ENCODE peak calls at places on chromosomes 11 and 22, in seven cellular contexts. T is tibial artery; K is WTC11; F is cardiac muscle cell; Y is CD8-positive, alpha-beta T cell; W is lower lobe of right lung; V is Peyer's patch. B is an unnamed sample.
A peak's percentile ranks its signal among the peaks of the same experiment; 100 is the strongest.

GRCh38 chr22:30822216-30823014 is 127.7 kb downstream of the OSBP2 start:
- DNase-seq in Y (no peak), F (peak; percentile 4), V (no peak), W (no peak), K (peak; percentile 46), T (peak; percentile 49), B (no peak)

GRCh38 chr11:133681901-133682300 is 149.6 kb upstream of the OPCML start:
- DNase-seq in Y (no peak), T (no peak), W (no peak), V (no peak), F (peak; percentile 76), K (peak; percentile 25), B (no peak)

GRCh38 chr11:32809313-32809712 is 14.9 kb upstream of the CCDC73 start:
- DNase-seq in W (peak; percentile 69), T (no peak), Y (peak; percentile 6), F (peak; percentile 81), V (peak; percentile 55), K (peak; percentile 80), B (no peak)

GRCh38 chr22:26553056-26553752 is 36.7 kb downstream of the TPST2 start:
- DNase-seq in V (no peak), F (no peak), Y (no peak), T (no peak), K (no peak), W (no peak), B (no peak)

GRCh38 chr11:18540207-18541009 is 13.7 kb upstream of the TSG101 start:
- DNase-seq in F (peak; percentile 27), T (no peak), V (no peak), W (no peak), Y (no peak), K (no peak), B (no peak)

GRCh38 chr22:25419247-25420113 is 145.0 kb upstream of the GRK3 start:
- DNase-seq in W (peak; percentile 72), V (no peak), K (no peak), T (no peak), Y (no peak), F (no peak), B (no peak)

GRCh38 chr11:84795698-84796097 is 831.4 kb downstream of the DLG2 start:
- DNase-seq in W (peak; percentile 36), T (no peak), V (no peak), F (no peak), Y (no peak), K (no peak), B (no peak)

GRCh38 chr22:23231471-23232093 is 51.3 kb downstream of the BCR start:
- DNase-seq in K (no peak), W (peak; percentile 57), T (no peak), Y (no peak), V (peak; percentile 14), F (no peak), B (no peak)

GRCh38 chr11:36186340-36186739 is 102.9 kb downstream of the COMMD9 start:
- DNase-seq in K (no peak), F (no peak), V (no peak), W (no peak), Y (no peak), T (no peak), B (no peak)

GRCh38 chr11:95363189-95363588 is 132.2 kb upstream of the SESN3 start:
- DNase-seq in Y (no peak), F (no peak), K (no peak), V (no peak), W (no peak), T (no peak), B (no peak)

GRCh38 chr11:86234831-86235461 is 9.6 kb upstream of the EED start:
- DNase-seq in K (no peak), W (no peak), F (no peak), V (no peak), Y (no peak), T (no peak), B (no peak)

GRCh38 chr11:68009391-68010000 is 631 bp upstream of the ALDH3B1 start:
- DNase-seq in T (no peak), V (no peak), Y (no peak), F (no peak), K (no peak), W (no peak), B (no peak)

GRCh38 chr11:43927925-43928707 is 14.3 kb upstream of the C11orf96 start:
- DNase-seq in K (no peak), Y (no peak), V (no peak), T (no peak), W (no peak), F (no peak), B (no peak)

GRCh38 chr11:117868815-117869642 is 7.4 kb downstream of the FXYD6 start:
- DNase-seq in F (no peak), V (no peak), W (no peak), T (no peak), Y (no peak), K (no peak), B (no peak)

GRCh38 chr11:2197771-2198520 is 26.3 kb upstream of the TH start:
- DNase-seq in K (no peak), T (no peak), Y (no peak), F (no peak), W (no peak), V (no peak), B (no peak)

GRCh38 chr11:36195496-36196346 is 93.5 kb downstream of the COMMD9 start:
- DNase-seq in T (no peak), Y (no peak), V (no peak), K (no peak), W (no peak), F (no peak), B (no peak)

GRCh38 chr11:70948416-70948815 is 304.0 kb downstream of the SHANK2 start:
- DNase-seq in W (no peak), K (no peak), F (no peak), T (no peak), Y (no peak), V (no peak), B (no peak)

GRCh38 chr11:15816996-15817395 is 539.4 kb downstream of the SOX6 start:
- DNase-seq in T (no peak), W (no peak), F (no peak), K (no peak), Y (no peak), V (no peak), B (no peak)

GRCh38 chr11:65445101-65445603 is 22.6 kb downstream of the NEAT1 start:
- DNase-seq in Y (no peak), F (no peak), W (no peak), T (peak; percentile 70), K (no peak), V (no peak), B (no peak)

GRCh38 chr22:41862160-41862529 is 29.2 kb downstream of the SREBF2 start:
- DNase-seq in T (no peak), K (no peak), Y (peak; percentile 10), F (no peak), W (no peak), V (no peak), B (no peak)

GRCh38 chr11:102267602-102268001 is 49.7 kb upstream of the BIRC3 start:
- DNase-seq in F (no peak), T (no peak), Y (no peak), V (no peak), K (no peak), W (no peak), B (no peak)

GRCh38 chr11:113387605-113388211 is at the start of gene ANKK1:
- DNase-seq in Y (no peak), V (no peak), T (no peak), K (peak; percentile 80), W (no peak), F (peak; percentile 35), B (no peak)
- TF ChIP-seq CTCF in Y (no peak), V (no peak), T (no peak), K (no peak), W (no peak), F (peak; percentile 40), B (no peak)

GRCh38 chr22:32411829-32412592 is at the start of gene RTCB:
- DNase-seq in F (peak; percentile 92), Y (peak; percentile 91), K (peak; percentile 87), V (peak; percentile 94), T (peak; percentile 94), W (peak; percentile 93), B (peak; percentile 93)
- TF ChIP-seq CTCF in F (no peak), Y (no peak), K (no peak), V (no peak), T (no peak), W (no peak), B (no peak)

GRCh38 chr11:116193321-116194114 is 579.3 kb downstream of the BUD13 start:
- DNase-seq in V (peak; percentile 79), F (peak; percentile 68), K (peak; percentile 74), W (peak; percentile 86), Y (no peak), T (no peak), B (no peak)
- TF ChIP-seq CTCF in V (no peak), F (peak; percentile 22), K (no peak), W (peak; percentile 22), Y (no peak), T (no peak), B (no peak)

GRCh38 chr11:98260983-98261382 is 759.8 kb upstream of the CNTN5 start:
- DNase-seq in Y (no peak), F (no peak), T (no peak), W (no peak), V (no peak), K (no peak), B (no peak)
- TF ChIP-seq CTCF in Y (no peak), F (peak; percentile 37), T (no peak), W (no peak), V (no peak), K (no peak), B (no peak)

DNA sequence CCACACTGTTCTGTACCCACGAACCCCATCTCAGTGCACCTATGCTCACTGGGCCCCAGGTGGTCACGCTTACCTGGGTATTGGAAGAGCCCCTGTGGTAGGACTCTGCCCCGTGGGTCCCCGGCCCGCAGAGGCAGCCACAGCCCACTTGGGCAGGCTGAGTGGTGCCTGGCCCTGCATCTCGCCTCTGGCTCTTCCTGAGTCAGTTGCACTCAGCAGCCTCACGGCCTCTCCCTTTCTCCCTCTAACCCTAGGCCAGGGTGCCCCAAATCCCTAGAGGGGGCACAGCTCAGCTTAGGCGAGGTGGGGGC is 9.7 kb downstream of the CRELD2 start:
- DNase-seq in T (no peak), Y (no peak), F (no peak), K (no peak), V (no peak), W (no peak), B (no peak)
- TF ChIP-seq CTCF in T (no peak), Y (no peak), F (no peak), K (no peak), V (no peak), W (no peak), B (no peak)

B was measured in activated B cell treated with CpG ODN at 0.5 μM for 24 hours.